ENCODE peak calls at places on chromosomes 2 and 18, in ten cellular contexts. X, R, T, W, E, F, G, S, Z and P are unnamed samples.

GRCh38 chr2:10811552-10811951 is 1.0 kb downstream of the PDIA6 start:
- DNase-seq in F (no peak), G (no peak), Z (no peak), T (no peak), X (no peak), R (peak; percentile 46), E (no peak), S (no peak), W (no peak), P (no peak)

GRCh38 chr2:62698653-62699052 is 6.9 kb upstream of the EHBP1 start:
- DNase-seq in W (no peak), S (no peak), X (no peak), F (no peak), G (no peak), E (no peak), Z (no peak), T (no peak), R (no peak), P (peak; percentile 14)

GRCh38 chr2:39516347-39517101 is 79.4 kb upstream of the MAP4K3 start:
- DNase-seq in T (peak; percentile 47), R (peak; percentile 57), G (peak; percentile 55), E (peak; percentile 77), S (peak; percentile 58), Z (no peak), X (no peak), W (no peak), F (no peak), P (no peak)

GRCh38 chr2:194289712-194290346 is 1367.2 kb upstream of the SLC39A10 start:
- DNase-seq in E (no peak), T (no peak), F (no peak), S (no peak), W (no peak), R (no peak), G (no peak), Z (no peak), X (no peak), P (no peak)

GRCh38 chr2:128663371-128664050 is 344.8 kb upstream of the HS6ST1 start:
- DNase-seq in W (no peak), E (no peak), T (no peak), F (no peak), G (no peak), S (no peak), Z (no peak), R (no peak), X (no peak), P (no peak)

GRCh38 chr18:62999392-62999791 is 284.1 kb downstream of the PHLPP1 start:
- DNase-seq in Z (peak; percentile 71), W (no peak), G (peak; percentile 46), R (no peak), F (no peak), E (peak; percentile 57), S (peak; percentile 26), T (no peak), X (no peak), P (no peak)

GRCh38 chr18:51907687-51908597 is 432.1 kb upstream of the DCC start:
- DNase-seq in W (no peak), X (no peak), F (no peak), E (no peak), S (no peak), R (no peak), T (no peak), Z (no peak), G (no peak), P (no peak)

GRCh38 chr2:134499307-134499706 is 219.5 kb downstream of the TMEM163 start:
- DNase-seq in F (no peak), W (no peak), E (no peak), Z (peak; percentile 2), X (no peak), S (no peak), T (no peak), G (no peak), R (no peak), P (no peak)

GRCh38 chr2:208350610-208351009 is 56.0 kb upstream of the PTH2R start:
- DNase-seq in E (no peak), G (no peak), T (no peak), W (no peak), F (no peak), R (no peak), Z (no peak), X (no peak), S (peak; percentile 89), P (no peak)

GRCh38 chr18:48866028-48866733 is 84.6 kb downstream of the SMAD7 start:
- DNase-seq in X (peak; percentile 91), G (peak; percentile 53), S (peak; percentile 85), Z (peak; percentile 52), F (no peak), R (no peak), E (peak; percentile 41), W (no peak), T (peak; percentile 84), P (peak; percentile 24)

GRCh38 chr18:79489048-79489899 is 93.5 kb downstream of the NFATC1 start:
- DNase-seq in T (no peak), E (no peak), S (no peak), W (no peak), G (peak; percentile 12), Z (no peak), F (no peak), X (no peak), R (no peak), P (no peak)

GRCh38 chr2:224754129-224754528 is 38.0 kb upstream of the CCDC195 start:
- DNase-seq in F (no peak), E (peak; percentile 94), R (no peak), X (no peak), Z (no peak), S (peak; percentile 57), T (no peak), W (no peak), G (no peak), P (peak; percentile 57)

GRCh38 chr2:108637304-108637669 is 82.0 kb upstream of the RANBP2 start:
- DNase-seq in F (no peak), R (no peak), W (no peak), T (peak; percentile 49), E (peak; percentile 69), Z (peak; percentile 86), G (peak; percentile 55), X (no peak), S (peak; percentile 96), P (peak; percentile 67)

GRCh38 chr2:159196393-159196925 is 90.0 kb downstream of the WDSUB1 start:
- DNase-seq in Z (no peak), S (no peak), R (no peak), E (no peak), T (no peak), W (no peak), X (no peak), F (no peak), G (no peak), P (no peak)

GRCh38 chr2:9165625-9166024 is 41.0 kb upstream of the ASAP2 start:
- DNase-seq in F (no peak), Z (peak; percentile 70), G (peak; percentile 43), T (no peak), W (no peak), S (peak; percentile 68), E (no peak), R (no peak), X (no peak), P (peak; percentile 41)

GRCh38 chr2:240436626-240437180 is 1.2 kb downstream of the GPC1 start:
- DNase-seq in E (no peak), X (no peak), R (peak; percentile 73), T (no peak), W (no peak), G (peak; percentile 22), Z (peak; percentile 18), S (peak; percentile 43), F (no peak), P (no peak)

GRCh38 chr18:63028380-63028779 is 291.2 kb downstream of the BCL2 start:
- DNase-seq in G (no peak), R (no peak), S (no peak), E (no peak), Z (no peak), X (no peak), T (no peak), W (no peak), F (no peak), P (no peak)

GRCh38 chr2:31012384-31012783 is 125.9 kb downstream of the GALNT14 start:
- DNase-seq in Z (no peak), X (no peak), G (no peak), R (no peak), F (no peak), W (no peak), S (no peak), E (no peak), T (no peak), P (peak; percentile 96)

GRCh38 chr2:236146436-236146835 is 21.8 kb downstream of the GBX2 start:
- DNase-seq in T (no peak), F (no peak), R (no peak), G (no peak), Z (no peak), S (no peak), X (no peak), W (no peak), E (no peak), P (no peak)

GRCh38 chr2:232327089-232328037 is 51.2 kb upstream of the ALPP start:
- DNase-seq in E (no peak), W (no peak), R (peak; percentile 78), G (peak; percentile 72), Z (peak; percentile 72), T (peak; percentile 77), F (peak; percentile 74), S (peak; percentile 50), X (no peak), P (peak; percentile 48)

GRCh38 chr2:43226955-43227829 is 786 bp upstream of the ZFP36L2 start:
- DNase-seq in R (peak; percentile 93), Z (peak; percentile 80), W (peak; percentile 42), T (peak; percentile 98), G (peak; percentile 95), F (peak; percentile 67), X (peak; percentile 48), E (no peak), S (peak; percentile 68), P (peak; percentile 67)

GRCh38 chr2:241490825-241491505 is 17.4 kb downstream of the STK25 start:
- DNase-seq in E (no peak), T (no peak), W (no peak), R (no peak), Z (no peak), G (no peak), F (no peak), X (no peak), S (no peak), P (no peak)

GRCh38 chr18:55234366-55235093 is 275.3 kb upstream of the CCDC68 start:
- DNase-seq in T (peak; percentile 84), E (no peak), S (peak; percentile 79), F (peak; percentile 30), Z (peak; percentile 79), X (peak; percentile 91), R (peak; percentile 89), W (peak; percentile 55), G (peak; percentile 73), P (peak; percentile 69)

GRCh38 chr2:27802547-27802946 is 31.0 kb downstream of the MRPL33 start:
- DNase-seq in Z (no peak), S (no peak), F (no peak), E (no peak), X (no peak), W (no peak), R (no peak), T (no peak), G (no peak), P (no peak)

GRCh38 chr2:222196159-222196558 is 102.6 kb downstream of the PAX3 start:
- DNase-seq in Z (no peak), S (no peak), F (no peak), E (no peak), T (no peak), W (no peak), X (no peak), R (no peak), G (no peak), P (no peak)

GRCh38 chr2:200466703-200467418 is 43.0 kb downstream of the KCTD18 start:
- DNase-seq in F (peak; percentile 26), G (no peak), Z (no peak), R (no peak), E (peak; percentile 67), T (no peak), W (no peak), X (no peak), S (peak; percentile 56), P (no peak)

GRCh38 chr2:43462866-43463641 is 132.8 kb downstream of the THADA start:
- DNase-seq in S (no peak), G (no peak), R (no peak), E (no peak), Z (no peak), X (peak; percentile 50), W (no peak), F (no peak), T (peak; percentile 48), P (no peak)

GRCh38 chr18:48892146-48892855 is 58.5 kb downstream of the SMAD7 start:
- DNase-seq in R (no peak), S (no peak), W (no peak), G (no peak), Z (no peak), F (no peak), T (no peak), X (peak; percentile 90), E (no peak), P (peak; percentile 67)